ENCODE peak calls at places on chromosomes 16 and 17, in seven cellular contexts. P, T, L, Z, V, M and H are unnamed samples.

GRCh38 chr17:7882068-7882467 is 6.5 kb upstream of the CHD3 start:
- DNase-seq in V (no peak), P (no peak), Z (no peak), L (no peak), M (peak; percentile 70), T (no peak), H (no peak)

GRCh38 chr16:20385844-20386832 is 18.4 kb downstream of the PDILT start:
- DNase-seq in V (peak; percentile 83), M (peak; percentile 58), P (no peak), T (peak; percentile 1), L (peak; percentile 62), Z (peak; percentile 89), H (peak; percentile 61)

GRCh38 chr17:48760411-48760810 is 31.9 kb upstream of the HOXB13 start:
- DNase-seq in M (no peak), Z (no peak), P (peak; percentile 88), T (no peak), L (no peak), V (no peak), H (no peak)

GRCh38 chr17:43740541-43740940 is 18.1 kb downstream of the SOST start:
- DNase-seq in L (no peak), Z (no peak), V (no peak), M (no peak), P (no peak), T (no peak), H (no peak)

GRCh38 chr16:78129349-78129748 is 29.9 kb downstream of the WWOX start:
- DNase-seq in Z (no peak), V (no peak), P (no peak), T (no peak), M (no peak), L (no peak), H (no peak)

GRCh38 chr17:39787743-39788484 is 50.2 kb downstream of the GRB7 start:
- DNase-seq in L (no peak), P (no peak), Z (no peak), T (no peak), M (no peak), V (no peak), H (no peak)

GRCh38 chr16:64615647-64616280 is 506.1 kb downstream of the CDH11 start:
- DNase-seq in T (peak; percentile 68), Z (no peak), V (peak; percentile 82), P (no peak), M (no peak), L (no peak), H (peak; percentile 43)

GRCh38 chr17:65994114-65994513 is 197.8 kb downstream of the CEP112 start:
- DNase-seq in M (no peak), Z (no peak), P (no peak), L (no peak), T (no peak), V (no peak), H (no peak)

GRCh38 chr17:30232015-30232821 is 3.3 kb downstream of the SLC6A4 start:
- DNase-seq in L (no peak), M (no peak), T (peak; percentile 44), V (no peak), Z (no peak), P (no peak), H (no peak)

GRCh38 chr17:78147315-78147998 is 1.3 kb downstream of the C17orf99 start:
- DNase-seq in Z (peak; percentile 86), L (no peak), M (peak; percentile 86), P (peak; percentile 75), V (no peak), T (no peak), H (peak; percentile 80)

GRCh38 chr16:14350626-14351025 is 279.4 kb downstream of the PARN start:
- DNase-seq in V (no peak), T (no peak), M (no peak), P (no peak), Z (no peak), L (no peak), H (no peak)

GRCh38 chr17:31495049-31495885 is 103.8 kb downstream of the RAB11FIP4 start:
- DNase-seq in P (peak; percentile 63), Z (peak; percentile 82), L (no peak), M (no peak), V (peak; percentile 52), T (peak; percentile 75), H (no peak)

GRCh38 chr16:4313563-4314531 is 2.0 kb upstream of the GLIS2 start:
- DNase-seq in L (peak; percentile 39), M (peak; percentile 40), P (no peak), V (peak; percentile 84), T (no peak), Z (peak; percentile 72), H (peak; percentile 61)

GRCh38 chr17:29533976-29534375 is 32.9 kb downstream of the ABHD15 start:
- DNase-seq in L (no peak), V (no peak), M (no peak), P (no peak), Z (no peak), T (no peak), H (no peak)

GRCh38 chr17:32275060-32276042 is 9.7 kb downstream of the RHBDL3 start:
- DNase-seq in L (peak; percentile 71), P (no peak), V (peak; percentile 87), T (no peak), Z (no peak), M (no peak), H (peak; percentile 82)

GRCh38 chr16:10787304-10787703 is 31.3 kb downstream of the TVP23A start:
- DNase-seq in Z (no peak), P (no peak), T (peak; percentile 16), L (no peak), M (peak; percentile 77), V (no peak), H (no peak)

GRCh38 chr16:79528281-79528680 is 72.3 kb downstream of the MAF start:
- DNase-seq in T (no peak), M (no peak), L (peak; percentile 55), P (no peak), Z (no peak), V (no peak), H (no peak)

GRCh38 chr16:47470810-47471209 is 9.7 kb downstream of the PHKB start:
- DNase-seq in Z (no peak), L (no peak), V (no peak), P (no peak), T (no peak), M (no peak), H (no peak)

GRCh38 chr16:61045931-61046330 is 990.3 kb downstream of the CDH8 start:
- DNase-seq in P (no peak), V (no peak), T (no peak), Z (no peak), L (no peak), M (no peak), H (no peak)

GRCh38 chr16:85757341-85757822 is 6.5 kb upstream of the C16orf74 start:
- DNase-seq in M (peak; percentile 64), T (no peak), Z (no peak), P (no peak), V (no peak), L (no peak), H (no peak)

GRCh38 chr17:77473615-77474226 is 333.0 kb downstream of the SEC14L1 start:
- DNase-seq in L (no peak), T (no peak), V (no peak), M (no peak), P (no peak), Z (no peak), H (peak; percentile 22)

GRCh38 chr16:89383095-89384003 is 107.0 kb downstream of the ANKRD11 start:
- DNase-seq in L (no peak), Z (peak; percentile 71), T (no peak), V (peak; percentile 54), M (no peak), P (peak; percentile 71), H (peak; percentile 53)

GRCh38 chr17:3890893-3891219 is 2.0 kb downstream of the CAMKK1 start:
- DNase-seq in M (no peak), Z (no peak), L (no peak), T (no peak), P (no peak), V (no peak), H (no peak)

GRCh38 chr16:18047761-18048160 is 288.8 kb downstream of the NPIPA8 start:
- DNase-seq in L (no peak), P (no peak), M (no peak), T (no peak), Z (no peak), V (no peak), H (no peak)

GRCh38 chr16:89759742-89760366 is 38.5 kb downstream of the ZNF276 start:
- DNase-seq in T (no peak), M (no peak), Z (no peak), L (no peak), P (no peak), V (no peak), H (no peak)

GRCh38 chr17:38748329-38749221 is at the start of gene PCGF2:
- DNase-seq in M (peak; percentile 66), P (peak; percentile 94), Z (peak; percentile 85), L (peak; percentile 97), T (peak; percentile 92), V (peak; percentile 96), H (peak; percentile 91)